ENCODE peak calls at places on chromosome 1, in nine cellular contexts. I is kidney, S is fibroblast of lung, T is IMR-90, U is cardiac muscle cell, D is PC-3, E is ovary, A is testis, K is heart right ventricle. P is an unnamed sample.
A peak's percentile ranks its signal among the peaks of the same experiment; 100 is the strongest.

GRCh38 chr1:224650329-224650728 is 34.2 kb downstream of the CNIH3 start:
- DNase-seq in D (no peak), T (no peak), A (no peak), E (peak; percentile 33), K (no peak), I (no peak), U (no peak), S (no peak), P (no peak)

GRCh38 chr1:147669475-147670318 is 627 bp downstream of the ACP6 start:
- DNase-seq in E (peak; percentile 39), I (peak; percentile 81), U (peak; percentile 60), T (peak; percentile 47), K (peak; percentile 39), D (peak; percentile 83), A (peak; percentile 42), S (peak; percentile 61), P (peak; percentile 83)

GRCh38 chr1:40036574-40036973 is 4.0 kb upstream of the CAP1 start:
- DNase-seq in U (no peak), I (peak; percentile 70), K (peak; percentile 65), D (peak; percentile 69), S (peak; percentile 93), E (peak; percentile 73), A (peak; percentile 92), T (peak; percentile 87), P (peak; percentile 78)

GRCh38 chr1:231949277-231950122 is 322.9 kb downstream of the DISC1 start:
- DNase-seq in U (no peak), S (no peak), D (no peak), T (no peak), E (peak; percentile 25), A (no peak), K (no peak), I (no peak), P (no peak)

GRCh38 chr1:7628273-7628672 is 142.8 kb upstream of the VAMP3 start:
- DNase-seq in A (no peak), U (no peak), K (no peak), E (no peak), I (no peak), T (no peak), S (no peak), D (no peak), P (no peak)

GRCh38 chr1:200302192-200302892 is 107.5 kb downstream of the ZNF281 start:
- DNase-seq in I (peak; percentile 66), E (no peak), U (peak; percentile 30), K (peak; percentile 13), T (peak; percentile 47), S (peak; percentile 41), A (peak; percentile 21), D (peak; percentile 67), P (peak; percentile 89)

GRCh38 chr1:38929476-38929875 is 12.2 kb downstream of the RHBDL2 start:
- DNase-seq in E (no peak), U (no peak), K (peak; percentile 14), I (no peak), T (no peak), D (no peak), S (peak; percentile 26), A (no peak), P (peak; percentile 73)

GRCh38 chr1:54815086-54815876 is 14.2 kb upstream of the TTC22 start:
- DNase-seq in T (no peak), I (no peak), K (no peak), E (no peak), U (no peak), D (no peak), S (no peak), A (peak; percentile 11), P (peak; percentile 66)

GRCh38 chr1:54135436-54136120 is 17.2 kb downstream of the CDCP2 start:
- DNase-seq in S (peak; percentile 82), D (no peak), K (no peak), E (no peak), A (no peak), I (no peak), T (peak; percentile 61), U (no peak), P (peak; percentile 71)

GRCh38 chr1:110463695-110464094 is 12.7 kb downstream of the PROK1 start:
- DNase-seq in A (no peak), S (peak; percentile 39), D (peak; percentile 36), T (peak; percentile 75), I (peak; percentile 7), U (no peak), E (no peak), K (no peak), P (no peak)

GRCh38 chr1:171742577-171742922 is 685 bp upstream of the VAMP4 start:
- DNase-seq in I (no peak), U (peak; percentile 62), E (peak; percentile 44), T (peak; percentile 37), K (peak; percentile 31), A (peak; percentile 78), D (peak; percentile 85), S (peak; percentile 54), P (peak; percentile 84)

DNA sequence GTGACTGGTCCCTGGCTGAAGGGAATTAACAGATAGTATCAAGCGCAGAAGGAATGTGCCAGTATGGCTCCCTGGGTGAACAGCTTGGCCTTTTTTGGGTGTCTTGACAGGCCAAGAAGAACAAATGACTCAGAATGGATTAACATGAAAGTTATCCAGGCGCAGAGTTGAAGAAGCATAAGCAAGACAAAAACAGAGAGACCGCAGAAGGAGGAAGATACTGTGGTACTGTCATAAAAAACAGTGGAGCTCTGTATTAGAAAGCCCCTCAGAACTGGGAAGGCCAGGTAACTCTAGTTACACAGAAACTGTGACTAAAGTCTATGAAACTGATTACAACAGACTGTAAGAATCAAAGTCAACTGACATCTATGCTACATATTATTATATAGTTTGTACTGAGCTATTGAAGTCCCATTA is 3.8 kb downstream of the RGS1 start:
- DNase-seq in T (peak; percentile 28), I (no peak), A (no peak), E (no peak), S (peak; percentile 45), D (no peak), U (no peak), K (no peak), P (no peak)
- H3K4me3 ChIP-seq in T (no peak overlapping the region), I (no peak overlapping the region), A (no peak overlapping the region), E (no peak overlapping the region), S (no peak overlapping the region), D (no peak overlapping the region), U (no peak overlapping the region), K (no peak overlapping the region), P (no peak overlapping the region)

GRCh38 chr1:42947965-42948732 is 10.5 kb downstream of the SLC2A1 start:
- DNase-seq in K (no peak), I (no peak), E (no peak), D (no peak), U (no peak), S (no peak), A (no peak), T (no peak), P (no peak)
- H3K4me1 ChIP-seq in K (peaks cover 36% of the 10 kb centered on the region), I (peaks cover 40% of the 10 kb centered on the region), E (no peaks in the 10 kb centered on the region), D (peaks cover 80% of the 10 kb centered on the region), U (peaks cover 44% of the 10 kb centered on the region), S (peaks cover 10% of the 10 kb centered on the region), A (peaks cover 44% of the 10 kb centered on the region), T (peaks cover 65% of the 10 kb centered on the region), P (peaks cover 44% of the 10 kb centered on the region)

GRCh38 chr1:23561813-23562100 is 2.5 kb upstream of the ID3 start:
- DNase-seq in A (no peak), E (no peak), D (no peak), T (no peak), I (no peak), K (no peak), S (peak; percentile 63), U (no peak), P (no peak)
- H3K4me3 ChIP-seq in A (no peak overlapping the region), E (no peak overlapping the region), D (peak overlapping the region; percentile 47), T (no peak overlapping the region), I (peak overlapping the region; percentile 13), K (peak overlapping the region; percentile 4), S (peak overlapping the region; percentile 10), U (peak overlapping the region; percentile 16), P (peak overlapping the region; percentile 43)

DNA sequence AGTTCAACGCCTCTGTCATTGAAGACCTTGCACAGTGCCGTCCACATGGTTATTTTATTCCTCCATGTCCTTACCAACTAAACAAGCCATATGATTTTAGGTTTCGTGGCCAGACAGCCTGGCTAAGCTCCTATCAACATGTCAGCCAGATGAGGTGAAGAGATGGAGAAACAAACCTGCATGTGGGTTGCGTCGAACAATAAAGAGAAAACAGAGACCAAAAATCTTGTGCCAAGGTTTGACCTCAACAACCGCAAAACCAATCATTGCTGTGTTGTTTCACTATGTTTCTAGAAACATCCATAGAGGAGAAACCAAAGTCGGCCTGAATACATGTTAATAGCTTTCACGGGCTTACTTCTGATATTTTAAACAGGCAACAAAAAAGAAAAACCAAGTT is 544.6 kb downstream of the SMYD3 start:
- DNase-seq in E (no peak), A (no peak), T (no peak), K (no peak), D (no peak), S (no peak), U (no peak), I (no peak), P (no peak)
- H3K4me1 ChIP-seq in E (peaks cover 4% of the 10 kb centered on the region), A (no peaks in the 10 kb centered on the region), T (peaks cover 2% of the 10 kb centered on the region), K (no peaks in the 10 kb centered on the region), D (no peaks in the 10 kb centered on the region), S (peaks cover 4% of the 10 kb centered on the region), U (peaks cover 3% of the 10 kb centered on the region), I (no peaks in the 10 kb centered on the region), P (peaks cover 8% of the 10 kb centered on the region)

GRCh38 chr1:45953934-45954333 is 150.5 kb downstream of the MAST2 start:
- DNase-seq in A (no peak), I (no peak), D (no peak), K (no peak), S (peak; percentile 56), U (peak; percentile 2), E (no peak), T (peak; percentile 45), P (no peak)
- H3K4me3 ChIP-seq in A (no peak overlapping the region), I (peak overlapping the region; percentile 29), D (no peak overlapping the region), K (no peak overlapping the region), S (peak overlapping the region; percentile 2), U (no peak overlapping the region), E (no peak overlapping the region), T (no peak overlapping the region), P (no peak overlapping the region)

GRCh38 chr1:153961421-153961820 is 1.9 kb downstream of the SLC39A1 start:
- DNase-seq in A (no peak), S (no peak), I (no peak), K (no peak), E (no peak), T (no peak), D (no peak), U (no peak), P (peak; percentile 14)
- H3K4me1 ChIP-seq in A (peaks cover 52% of the 10 kb centered on the region), S (peaks cover 18% of the 10 kb centered on the region), I (peaks cover 36% of the 10 kb centered on the region), K (peaks cover 52% of the 10 kb centered on the region), E (peaks cover 32% of the 10 kb centered on the region), T (peaks cover 13% of the 10 kb centered on the region), D (peaks cover 43% of the 10 kb centered on the region), U (peaks cover 23% of the 10 kb centered on the region), P (peaks cover 42% of the 10 kb centered on the region)

DNA sequence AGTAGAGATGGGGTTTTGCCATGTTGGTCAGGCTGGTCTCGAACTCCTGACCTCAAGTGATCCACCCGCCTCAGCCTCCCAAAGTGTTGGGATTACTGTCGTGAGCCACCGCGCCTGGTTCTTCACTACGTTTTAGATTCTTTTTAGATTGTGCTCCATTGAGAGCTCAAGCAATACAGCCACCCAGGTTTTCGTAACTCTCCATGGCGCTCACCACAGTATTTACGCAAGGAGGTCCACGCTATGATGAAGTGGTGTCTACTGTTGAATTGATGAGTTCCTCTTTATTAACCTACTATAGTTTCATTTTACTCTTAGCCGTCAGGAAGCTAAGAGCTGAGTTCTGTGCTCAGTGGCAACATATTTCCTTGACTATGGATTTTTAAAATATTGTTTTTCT is 1.8 kb upstream of the KIF1B start:
- DNase-seq in D (no peak), K (no peak), T (no peak), A (no peak), E (no peak), U (no peak), I (no peak), S (no peak), P (no peak)
- H3K4me3 ChIP-seq in D (no peak overlapping the region), K (no peak overlapping the region), T (no peak overlapping the region), A (no peak overlapping the region), E (no peak overlapping the region), U (no peak overlapping the region), I (no peak overlapping the region), S (no peak overlapping the region), P (no peak overlapping the region)

GRCh38 chr1:27554777-27555699 is 48.9 kb downstream of the AHDC1 start:
- DNase-seq in I (no peak), S (no peak), K (peak; percentile 59), A (peak; percentile 77), D (no peak), T (no peak), E (peak; percentile 54), U (no peak), P (peak; percentile 86)
- H3K4me1 ChIP-seq in I (peaks cover 26% of the 10 kb centered on the region), S (peaks cover 27% of the 10 kb centered on the region), K (peaks cover 47% of the 10 kb centered on the region), A (peaks cover 43% of the 10 kb centered on the region), D (peaks cover 21% of the 10 kb centered on the region), T (peaks cover 22% of the 10 kb centered on the region), E (peaks cover 11% of the 10 kb centered on the region), U (peaks cover 15% of the 10 kb centered on the region), P (peaks cover 18% of the 10 kb centered on the region)